ENCODE peak calls at places on chromosomes 4 and X, in four cellular contexts. Y is mammary epithelial cell, E is fibroblast of lung, K is GM23338. N is an unnamed sample. For H3K36me3, the result is how much of the 10 kb centered on the place peaks cover.

GRCh38 chr4:56575820-56576429 is 70.3 kb downstream of the ARL9 start:
- DNase-seq in Y (peak), E (peak), K (peak), N (peak)

GRCh38 chr4:52932586-52933482 is 70.7 kb downstream of the RASL11B start:
- DNase-seq in Y (no peak), E (peak), K (no peak), N (peak)

GRCh38 chr4:150234246-150234645 is 156.0 kb downstream of the DCLK2 start:
- DNase-seq in Y (no peak), E (peak), K (no peak), N (peak)

GRCh38 chr4:158756588-158756987 is 12.2 kb upstream of the FNIP2 start:
- DNase-seq in Y (no peak), E (no peak), K (no peak), N (no peak)

GRCh38 chrX:37454537-37455285 is 105.5 kb downstream of the PRRG1 start:
- DNase-seq in Y (peak), E (no peak), K (peak), N (peak)

GRCh38 chrX:155070975-155071693 is at the start of the genes BRCC3, CMC4 and MTCP1:
- DNase-seq in Y (peak), E (peak), K (peak), N (peak)

GRCh38 chr4:114582625-114583024 is 16.0 kb upstream of the UGT8 start:
- DNase-seq in Y (no peak), E (no peak), K (no peak), N (no peak)

GRCh38 chr4:53563824-53564223 is 27.5 kb downstream of the LNX1 start:
- DNase-seq in Y (peak), E (peak), K (no peak), N (peak)

GRCh38 chrX:48826135-48826875 is at the start of gene ERAS:
- DNase-seq in Y (no peak), E (no peak), K (peak), N (no peak)

GRCh38 chr4:1856920-1857699 is 1.2 kb upstream of the LETM1 start:
- DNase-seq in Y (peak), E (no peak), K (no peak), N (peak)

GRCh38 chr4:109990307-109991257 is 77.9 kb downstream of the EGF start:
- DNase-seq in Y (no peak), E (no peak), K (no peak), N (no peak)

GRCh38 chrX:96591418-96591817 is 93.2 kb upstream of the DIAPH2 start:
- DNase-seq in Y (no peak), E (peak), K (no peak), N (no peak)

GRCh38 chr4:67084801-67085200 is 460.5 kb downstream of the CENPC start:
- DNase-seq in Y (no peak), E (no peak), K (no peak), N (no peak)
- H2AFZ ChIP-seq in Y (no peak), E (no peak), K (no peak), N (no peak)

GRCh38 chr4:48557478-48557877 is 67.4 kb downstream of the ZAR1 start:
- DNase-seq in Y (no peak), E (no peak), K (peak), N (no peak)

GRCh38 chr4:48556268-48556667 is 66.2 kb downstream of the ZAR1 start:
- DNase-seq in Y (no peak), E (no peak), K (no peak), N (no peak)

GRCh38 chr4:48554606-48555005 is 64.6 kb downstream of the ZAR1 start:
- DNase-seq in Y (no peak), E (no peak), K (peak), N (no peak)

GRCh38 chr4:48553720-48554119 is 63.7 kb downstream of the ZAR1 start:
- DNase-seq in Y (no peak), E (no peak), K (no peak), N (no peak)

DNA sequence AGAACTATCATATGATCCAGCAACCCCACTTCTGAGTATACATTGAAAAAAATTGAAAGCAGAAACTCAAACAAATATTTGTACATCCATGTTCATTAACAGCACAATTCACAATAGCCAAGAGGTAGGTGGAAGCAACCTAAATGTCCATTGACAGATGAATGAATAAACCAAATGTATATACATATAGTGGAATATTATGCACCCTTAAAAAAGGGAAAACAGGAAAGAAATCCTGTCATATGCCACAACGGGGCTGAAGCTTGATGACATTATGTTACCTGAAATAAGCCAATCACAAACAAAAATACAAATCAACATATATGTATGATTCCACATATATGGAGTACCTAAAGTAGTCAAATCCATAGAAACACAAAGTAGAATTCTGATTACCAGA is 68.0 kb downstream of the ZAR1 start:
- DNase-seq in Y (no peak), E (no peak), K (no peak), N (no peak)
- H3K36me3 ChIP-seq in Y (under half), E (under half), K (under half), N (under half)

GRCh38 chrX:25013593-25014365 is 2.0 kb downstream of the ARX start:
- DNase-seq in Y (no peak), E (no peak), K (no peak), N (no peak)

GRCh38 chrX:25012793-25013592 is 2.8 kb downstream of the ARX start:
- DNase-seq in Y (no peak), E (no peak), K (no peak), N (peak)

GRCh38 chrX:25012433-25012735 is 3.4 kb downstream of the ARX start:
- DNase-seq in Y (no peak), E (no peak), K (peak), N (peak)

GRCh38 chrX:25010784-25011588 is 4.8 kb downstream of the ARX start:
- DNase-seq in Y (no peak), E (no peak), K (no peak), N (no peak)

DNA sequence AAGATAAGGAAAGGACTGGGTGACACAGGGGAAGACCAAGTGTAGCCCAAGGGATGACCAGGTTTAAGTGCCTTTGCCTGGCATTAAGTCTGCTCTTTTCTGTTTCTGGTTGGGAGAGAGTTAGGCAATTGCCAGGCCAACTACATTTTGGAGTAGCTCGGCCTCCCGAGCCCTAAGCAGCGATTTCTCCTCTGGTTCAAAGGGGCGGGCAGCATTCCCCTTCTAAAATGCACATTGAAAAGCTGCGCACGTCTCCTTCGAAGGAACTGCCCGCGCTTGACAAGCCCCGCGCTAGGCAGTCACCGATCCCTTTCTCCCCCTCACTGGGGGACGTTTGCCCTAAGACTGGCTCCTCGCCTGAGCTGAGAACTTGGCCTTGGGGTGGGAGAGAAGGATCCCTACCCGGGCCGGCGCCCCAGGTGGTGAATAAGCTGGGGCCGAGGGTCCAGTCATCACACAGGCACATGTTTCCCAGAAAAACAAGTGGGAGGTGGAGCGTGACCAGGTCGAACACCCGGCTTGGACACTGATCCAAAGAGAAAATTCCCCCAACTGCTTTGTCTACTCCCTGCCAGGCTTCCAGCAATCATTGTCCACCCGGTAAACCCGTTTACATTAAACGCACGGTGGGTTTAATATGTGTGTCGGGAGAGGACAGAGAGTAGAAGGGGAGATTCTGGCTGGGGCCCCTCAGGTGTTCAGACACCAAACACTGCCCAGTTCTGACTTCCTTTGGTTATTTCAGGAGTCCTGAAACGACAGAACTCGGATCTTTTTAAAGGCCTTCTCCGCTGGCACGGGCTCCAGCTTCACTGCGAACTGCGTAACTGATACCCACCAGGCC is 4.0 kb downstream of the ARX start:
- DNase-seq in Y (no peak), E (no peak), K (no peak), N (no peak)
- TF ChIP-seq EZH2 in Y (peak), E (peak), K (peak), N (no peak)

GRCh38 chrX:10076765-10077164 is 80.0 kb upstream of the CLCN4 start:
- DNase-seq in Y (peak), E (no peak), K (no peak), N (no peak)
- H2AFZ ChIP-seq in Y (no peak), E (no peak), K (no peak), N (no peak)

DNA sequence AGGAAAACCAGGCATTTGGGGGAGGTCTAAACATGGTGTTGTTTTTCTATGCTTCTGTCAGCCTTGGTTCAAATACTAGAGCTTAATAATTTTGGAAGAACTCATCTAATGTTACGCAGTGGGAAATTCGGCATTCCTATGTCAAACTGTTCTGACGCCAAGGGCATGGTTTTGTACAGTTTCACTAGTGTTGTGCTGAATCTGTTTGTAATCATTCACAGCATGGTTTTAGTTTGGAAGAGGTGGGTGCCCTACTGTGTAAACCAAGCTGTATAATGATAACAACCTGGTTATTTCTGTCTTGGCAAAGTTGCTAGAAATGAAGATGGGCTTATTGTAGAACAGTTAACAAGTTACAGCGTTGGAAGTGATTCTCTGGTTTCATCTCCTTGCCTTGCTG is 5.2 kb downstream of the DDX3X start:
- DNase-seq in Y (no peak), E (peak), K (no peak), N (no peak)
- H3K36me3 ChIP-seq in Y (under half), E (under half), K (under half), N (under half)

DNA sequence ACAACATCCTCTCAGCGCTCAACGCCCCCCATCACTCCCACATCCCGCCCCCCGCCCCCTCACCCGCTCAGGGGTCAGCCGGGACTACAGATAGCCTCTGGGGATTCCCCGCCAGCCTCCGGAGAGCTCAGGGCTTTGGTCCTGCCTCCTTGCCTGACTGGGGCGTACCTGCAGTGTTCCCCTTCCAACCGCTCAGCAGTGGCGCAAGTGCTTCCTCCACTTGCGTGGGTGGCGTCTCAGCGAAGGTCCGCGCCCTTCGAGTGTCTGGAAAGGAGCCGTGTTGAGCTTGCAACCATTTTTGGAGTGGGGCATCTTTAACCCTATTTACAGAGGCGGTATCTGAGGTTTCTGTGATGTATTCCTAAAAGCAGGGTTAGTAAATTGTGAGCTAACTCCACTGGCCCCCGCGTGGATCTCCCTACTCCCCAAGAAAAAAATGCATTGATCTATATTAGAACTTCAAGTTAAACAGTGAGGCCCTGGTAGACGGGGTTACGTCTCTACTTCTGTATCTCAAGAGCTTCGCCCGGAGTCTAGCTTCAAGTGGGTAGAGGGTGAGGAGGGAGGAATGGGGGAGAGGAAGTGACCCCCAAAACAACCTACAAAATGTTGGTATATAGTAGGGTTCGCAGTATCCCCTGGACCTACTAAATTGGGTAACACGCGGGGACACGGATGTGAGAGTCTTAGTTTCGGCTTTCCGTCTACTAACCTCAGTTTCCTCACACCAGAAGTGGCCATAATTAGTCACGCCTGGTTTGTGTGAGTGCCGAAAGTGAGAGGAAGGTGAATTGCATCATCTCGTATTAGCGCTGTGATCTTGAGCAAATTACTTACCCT is 16.1 kb downstream of the NKX3-2 start:
- DNase-seq in Y (peak), E (no peak), K (peak), N (no peak)
- TF ChIP-seq EZH2 in Y (peak), E (peak), K (peak), N (peak)

GRCh38 chr4:89331197-89331596 is 23.6 kb upstream of the GPRIN3 start:
- DNase-seq in Y (no peak), E (no peak), K (no peak), N (no peak)

GRCh38 chr4:89334311-89334710 is 26.7 kb upstream of the GPRIN3 start:
- DNase-seq in Y (no peak), E (no peak), K (no peak), N (no peak)

GRCh38 chr4:89324671-89325070 is 17.1 kb upstream of the GPRIN3 start:
- DNase-seq in Y (no peak), E (no peak), K (no peak), N (peak)

GRCh38 chr4:89331637-89332544 is 24.3 kb upstream of the GPRIN3 start:
- DNase-seq in Y (no peak), E (no peak), K (no peak), N (no peak)

DNA sequence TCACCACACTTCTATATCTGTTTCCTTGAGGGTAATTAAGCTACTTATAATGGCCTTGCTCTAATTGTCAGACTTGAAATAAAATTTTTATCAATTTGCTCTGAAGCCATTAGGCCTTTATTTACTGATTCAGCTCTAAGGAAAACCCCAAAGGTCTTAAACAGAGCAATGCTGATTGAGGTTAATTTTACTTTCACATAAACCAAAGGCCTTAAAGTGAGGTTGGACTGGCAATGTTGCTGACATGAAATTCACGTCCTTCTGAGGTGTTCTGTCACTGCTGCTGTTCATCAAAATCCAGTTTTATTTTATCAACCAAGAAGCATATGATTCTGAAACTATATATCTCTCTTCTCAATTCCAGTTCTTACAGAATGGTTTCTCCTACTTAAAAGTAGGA is 21.7 kb upstream of the GPRIN3 start:
- DNase-seq in Y (no peak), E (no peak), K (no peak), N (no peak)
- H2AFZ ChIP-seq in Y (no peak), E (no peak), K (peak), N (no peak)

GRCh38 chrX:16778545-16778944 is 7.7 kb upstream of the TXLNG start:
- DNase-seq in Y (peak), E (peak), K (no peak), N (peak)
- H3K36me3 ChIP-seq in Y (under half), E (under half), K (under half), N (under half)

GRCh38 chr4:108758498-108758897 is 4.4 kb downstream of the ETNPPL start:
- DNase-seq in Y (no peak), E (no peak), K (no peak), N (no peak)

GRCh38 chr4:108766058-108766457 is 3.2 kb upstream of the ETNPPL start:
- DNase-seq in Y (no peak), E (no peak), K (no peak), N (no peak)

GRCh38 chr4:108763226-108763593 is 357 bp upstream of the ETNPPL start:
- DNase-seq in Y (no peak), E (no peak), K (no peak), N (no peak)

GRCh38 chr4:108763981-108764380 is 1.1 kb upstream of the ETNPPL start:
- DNase-seq in Y (no peak), E (no peak), K (no peak), N (no peak)

DNA sequence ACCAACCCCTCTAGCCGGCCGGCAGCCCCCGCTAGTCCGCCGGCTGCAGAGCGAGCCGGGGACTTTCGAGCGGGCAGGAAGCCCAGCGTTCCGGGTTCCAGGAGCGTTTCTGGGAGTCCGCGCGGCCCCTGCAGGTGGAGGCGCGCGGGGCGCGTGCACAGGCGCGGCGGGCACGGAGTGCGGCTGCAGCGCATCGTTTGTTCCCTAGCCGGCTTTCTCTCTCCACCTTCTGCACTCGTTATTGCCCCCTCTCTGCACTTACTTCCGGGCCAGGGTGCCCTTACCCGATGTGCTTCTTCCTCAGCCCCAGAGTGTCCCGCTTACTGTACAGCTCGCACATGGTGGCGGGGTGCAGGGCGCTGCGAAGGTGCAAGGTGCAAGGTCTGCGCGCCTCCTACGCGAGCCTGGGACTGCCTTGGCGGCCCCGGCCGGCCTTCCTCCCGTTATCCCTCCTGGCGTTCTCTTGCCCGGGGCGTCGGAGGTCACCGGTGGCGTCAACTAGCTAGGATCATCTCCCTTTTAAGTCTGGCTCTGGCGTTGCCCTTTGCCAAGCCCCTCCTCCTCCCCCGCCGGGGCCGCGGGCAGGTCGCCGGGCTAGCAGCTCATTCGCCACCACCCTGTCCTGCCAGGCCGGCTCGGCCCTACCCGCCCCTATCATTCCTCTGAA is at the start of gene ETNPPL:
- DNase-seq in Y (peak), E (peak), K (peak), N (peak)
- TF ChIP-seq EZH2 in Y (peak), E (no peak), K (no peak), N (no peak)

GRCh38 chr4:63693321-63693720 is 715.9 kb downstream of the TECRL start:
- DNase-seq in Y (no peak), E (no peak), K (no peak), N (no peak)
- H2AFZ ChIP-seq in Y (no peak), E (no peak), K (no peak), N (no peak)